ENCODE peak calls at places on chromosomes 11 and 22, in eight cellular contexts. J is H1; Z is CD8-positive, alpha-beta T cell; C is uterus; H is psoas muscle; F is naive thymus-derived CD4-positive, alpha-beta T cell; G is right lobe of liver; Y is mucosa of descending colon. O is an unnamed sample. For H3K4me1, the result is how much of the 10 kb centered on the place peaks cover.

GRCh38 chr11:108886608-108887007 is 221.7 kb downstream of the DDX10 start:
- DNase-seq in J (no peak), Z (no peak), C (no peak), H (no peak), F (no peak), G (no peak), Y (no peak), O (no peak)

GRCh38 chr11:82233211-82233610 is 500.5 kb downstream of the FAM181B start:
- DNase-seq in J (no peak), Z (no peak), C (no peak), H (no peak), F (no peak), G (no peak), Y (no peak), O (no peak)

GRCh38 chr11:66580803-66581202 is 12.1 kb downstream of the CCDC87 start:
- DNase-seq in J (no peak), Z (no peak), C (no peak), H (no peak), F (no peak), G (no peak), Y (no peak), O (peak)

GRCh38 chr22:48428556-48429371 is 1398.9 kb downstream of the BRD1 start:
- DNase-seq in J (no peak), Z (no peak), C (no peak), H (no peak), F (no peak), G (peak), Y (no peak), O (no peak)

GRCh38 chr11:110091995-110092576 is 1.1 kb upstream of the ZC3H12C start:
- DNase-seq in J (no peak), Z (no peak), C (no peak), H (no peak), F (no peak), G (no peak), Y (no peak), O (no peak)

GRCh38 chr11:61495801-61496601 is 12.5 kb upstream of the LRRC10B start:
- DNase-seq in J (no peak), Z (no peak), C (no peak), H (no peak), F (no peak), G (no peak), Y (no peak), O (no peak)

GRCh38 chr11:62555464-62556092 is 9.0 kb upstream of the AHNAK start:
- DNase-seq in J (no peak), Z (peak), C (no peak), H (peak), F (peak), G (no peak), Y (peak), O (peak)

GRCh38 chr11:59078435-59078834 is 7.7 kb upstream of the GLYATL1B start:
- DNase-seq in J (no peak), Z (no peak), C (no peak), H (no peak), F (no peak), G (no peak), Y (no peak), O (no peak)

GRCh38 chr11:73291781-73292180 is 16.3 kb upstream of the ARHGEF17 start:
- DNase-seq in J (no peak), Z (no peak), C (no peak), H (no peak), F (no peak), G (no peak), Y (no peak), O (no peak)

GRCh38 chr11:34915136-34916013 is 804 bp downstream of the APIP start:
- DNase-seq in J (no peak), Z (no peak), C (no peak), H (no peak), F (no peak), G (no peak), Y (no peak), O (peak)

GRCh38 chr11:110479445-110480101 is 49.8 kb downstream of the FDX1 start:
- DNase-seq in J (no peak), Z (no peak), C (no peak), H (no peak), F (no peak), G (no peak), Y (peak), O (peak)

GRCh38 chr11:12287009-12287373 is 90.4 kb upstream of the PARVA start:
- DNase-seq in J (peak), Z (no peak), C (peak), H (peak), F (no peak), G (no peak), Y (no peak), O (no peak)

GRCh38 chr11:76838422-76839068 is 22.2 kb upstream of the ACER3 start:
- DNase-seq in J (no peak), Z (no peak), C (no peak), H (no peak), F (no peak), G (no peak), Y (no peak), O (peak)

GRCh38 chr11:96167787-96168186 is 175.2 kb downstream of the MAML2 start:
- DNase-seq in J (no peak), Z (no peak), C (no peak), H (no peak), F (no peak), G (no peak), Y (no peak), O (no peak)

GRCh38 chr11:30426781-30427180 is 103.9 kb downstream of the ARL14EP start:
- DNase-seq in J (no peak), Z (no peak), C (no peak), H (no peak), F (no peak), G (no peak), Y (no peak), O (no peak)

GRCh38 chr11:1225386-1226225 is 2.7 kb downstream of the MUC5B start:
- DNase-seq in J (peak), Z (no peak), C (no peak), H (peak), F (no peak), G (peak), Y (no peak), O (no peak)

GRCh38 chr11:94151311-94151710 is 22.7 kb downstream of the PANX1 start:
- DNase-seq in J (no peak), Z (no peak), C (no peak), H (no peak), F (no peak), G (no peak), Y (no peak), O (no peak)

GRCh38 chr11:2760196-2760871 is 60.5 kb upstream of the KCNQ1OT1 start:
- DNase-seq in J (peak), Z (peak), C (no peak), H (no peak), F (no peak), G (peak), Y (no peak), O (no peak)

GRCh38 chr22:50169774-50170341 is 673 bp upstream of the PANX2 start:
- DNase-seq in J (no peak), Z (no peak), C (no peak), H (no peak), F (no peak), G (peak), Y (no peak), O (peak)

GRCh38 chr11:93648168-93648567 is 13.3 kb upstream of the CEP295 start:
- DNase-seq in J (no peak), Z (no peak), C (no peak), H (no peak), F (no peak), G (no peak), Y (no peak), O (peak)

GRCh38 chr11:45321669-45322068 is 35.5 kb upstream of the SYT13 start:
- DNase-seq in J (no peak), Z (no peak), C (no peak), H (no peak), F (no peak), G (no peak), Y (no peak), O (no peak)

GRCh38 chr11:135033545-135033944 is 621.5 kb upstream of the B3GAT1 start:
- DNase-seq in J (peak), Z (no peak), C (no peak), H (no peak), F (no peak), G (no peak), Y (peak), O (peak)

GRCh38 chr11:61682093-61682732 is 2.0 kb downstream of the DAGLA start:
- DNase-seq in J (no peak), Z (no peak), C (no peak), H (peak), F (no peak), G (no peak), Y (peak), O (no peak)

GRCh38 chr11:32172771-32173170 is 81.9 kb downstream of the RCN1 start:
- DNase-seq in J (no peak), Z (no peak), C (no peak), H (no peak), F (no peak), G (no peak), Y (no peak), O (peak)

GRCh38 chr11:63599211-63600122 is 14.8 kb downstream of the PLAAT3 start:
- DNase-seq in J (no peak), Z (no peak), C (no peak), H (no peak), F (no peak), G (no peak), Y (no peak), O (peak)

GRCh38 chr22:49566141-49566541 is 261.5 kb downstream of the BRD1 start:
- DNase-seq in J (peak), Z (no peak), C (no peak), H (no peak), F (no peak), G (peak), Y (no peak), O (no peak)

GRCh38 chr11:109641549-109641948 is 219.6 kb downstream of the C11orf87 start:
- DNase-seq in J (no peak), Z (no peak), C (no peak), H (no peak), F (no peak), G (no peak), Y (no peak), O (peak)

GRCh38 chr11:67541198-67541597 is 18.0 kb upstream of the CABP2 start:
- DNase-seq in J (no peak), Z (no peak), C (no peak), H (no peak), F (no peak), G (no peak), Y (no peak), O (no peak)

GRCh38 chr22:34111210-34111824 is 191.0 kb upstream of the LARGE1 start:
- DNase-seq in J (peak), Z (peak), C (peak), H (no peak), F (no peak), G (peak), Y (peak), O (peak)

GRCh38 chr11:2928605-2929510 is at the start of gene PHLDA2:
- DNase-seq in J (peak), Z (peak), C (no peak), H (peak), F (peak), G (peak), Y (peak), O (peak)

GRCh38 chr11:2741006-2741376 is 41.2 kb upstream of the KCNQ1OT1 start:
- DNase-seq in J (no peak), Z (no peak), C (peak), H (peak), F (no peak), G (no peak), Y (no peak), O (no peak)

GRCh38 chr11:131470526-131470925 is 100.1 kb downstream of the NTM start:
- DNase-seq in J (no peak), Z (no peak), C (no peak), H (no peak), F (no peak), G (no peak), Y (no peak), O (no peak)

GRCh38 chr22:45272498-45272897 is 12.3 kb upstream of the UPK3A start:
- DNase-seq in J (no peak), Z (no peak), C (no peak), H (no peak), F (no peak), G (no peak), Y (no peak), O (no peak)
- H3K4me1 ChIP-seq in J (under half), Z (under half), C (under half), H (under half), F (under half), G (under half), Y (under half), O (under half)

DNA sequence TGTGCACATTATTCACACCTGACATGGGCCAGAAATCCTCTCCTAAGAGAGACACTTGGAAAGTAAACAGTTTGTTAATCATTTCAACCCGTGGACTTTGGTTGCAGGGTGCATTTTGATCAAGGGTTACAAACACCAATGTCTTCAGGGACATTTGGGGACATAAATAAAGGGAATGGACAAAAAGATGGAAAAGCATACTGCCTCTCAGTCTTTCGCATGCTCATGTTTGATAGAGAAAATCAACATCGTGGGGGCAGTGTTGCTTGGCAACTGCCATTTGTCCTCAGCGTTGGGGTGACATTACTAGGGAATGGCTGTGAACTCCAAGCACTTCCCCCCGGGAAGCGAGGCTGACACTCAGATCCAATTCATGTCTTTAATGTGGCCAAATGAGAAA is 114.7 kb upstream of the OR4B1 start:
- DNase-seq in J (no peak), Z (no peak), C (no peak), H (no peak), F (no peak), G (peak), Y (peak), O (no peak)
- H3K4me1 ChIP-seq in J (under half), Z (under half), C (under half), H (under half), F (under half), G (under half), Y (under half), O (under half)

GRCh38 chr11:19724765-19725164 is 12.1 kb downstream of the NAV2 start:
- DNase-seq in J (no peak), Z (no peak), C (no peak), H (no peak), F (no peak), G (no peak), Y (no peak), O (no peak)

GRCh38 chr11:19723572-19724342 is 11.1 kb downstream of the NAV2 start:
- DNase-seq in J (no peak), Z (peak), C (no peak), H (peak), F (peak), G (peak), Y (no peak), O (peak)

GRCh38 chr11:19727246-19727645 is 14.6 kb downstream of the NAV2 start:
- DNase-seq in J (no peak), Z (no peak), C (peak), H (peak), F (no peak), G (no peak), Y (no peak), O (peak)

GRCh38 chr11:19722702-19723101 is 10.1 kb downstream of the NAV2 start:
- DNase-seq in J (no peak), Z (no peak), C (no peak), H (no peak), F (no peak), G (no peak), Y (no peak), O (no peak)

DNA sequence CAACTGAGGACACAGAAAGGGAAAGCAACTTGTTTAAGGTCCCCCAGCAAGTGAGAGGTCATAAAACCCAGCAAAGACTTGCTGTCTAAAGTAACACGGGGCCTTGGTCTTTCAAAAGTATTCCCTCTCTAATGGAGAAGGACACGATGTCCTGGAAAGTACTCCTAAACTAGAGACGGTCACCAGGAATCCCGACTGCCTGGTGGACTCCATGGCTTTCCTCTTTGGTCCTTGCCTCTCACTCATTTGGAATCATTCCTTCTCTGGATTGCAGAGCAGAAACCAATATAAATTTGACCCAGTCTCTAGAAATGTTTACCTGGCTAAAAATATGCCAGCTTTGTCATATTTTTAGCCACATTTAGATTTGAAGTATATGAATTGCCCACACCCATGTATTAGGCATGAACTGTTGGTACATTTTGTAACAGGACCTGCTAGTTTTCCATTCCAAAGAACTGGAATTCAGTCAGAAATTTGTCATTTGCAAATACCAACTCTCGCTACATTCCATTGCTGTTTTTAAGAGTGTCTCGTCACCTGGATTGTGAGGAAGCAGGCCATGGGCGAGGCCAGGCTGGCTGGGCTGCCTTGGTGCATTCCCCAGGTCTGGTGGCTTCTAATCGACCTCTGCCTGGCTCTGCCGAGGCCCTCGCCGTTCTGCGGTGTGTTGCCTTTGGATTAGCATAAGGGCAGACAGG is 12.9 kb downstream of the NAV2 start:
- DNase-seq in J (no peak), Z (no peak), C (no peak), H (no peak), F (no peak), G (peak), Y (no peak), O (no peak)
- H3K4me1 ChIP-seq in J (under half), Z (under half), C (under half), H (under half), F (under half), G (under half), Y (under half), O (under half)

DNA sequence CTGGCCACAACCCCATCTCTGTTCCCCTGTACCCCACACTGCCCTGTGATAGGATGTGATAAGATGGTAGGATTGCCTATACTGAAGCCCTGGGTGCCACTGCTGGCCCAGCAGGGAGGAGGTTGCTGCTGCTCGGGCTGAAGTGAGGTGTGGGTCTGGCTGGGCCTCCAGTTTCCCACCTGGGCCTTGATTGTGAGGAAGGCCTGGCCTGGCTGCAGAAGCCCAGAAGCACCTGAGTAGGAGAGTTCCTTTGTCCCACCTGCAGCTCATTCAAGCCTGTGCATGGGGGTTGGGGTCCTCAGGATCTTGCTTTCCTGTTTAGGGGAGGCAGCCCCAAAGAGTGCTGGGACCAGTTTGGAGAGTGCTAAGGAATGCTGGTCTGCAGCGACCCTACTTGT is 3.3 kb downstream of the ST3GAL4 start:
- DNase-seq in J (peak), Z (no peak), C (no peak), H (no peak), F (no peak), G (no peak), Y (no peak), O (no peak)
- H3K4me1 ChIP-seq in J (under half), Z (under half), C (under half), H (under half), F (under half), G (under half), Y (under half), O (under half)

O was measured in cardiac muscle cell.